ENCODE peak calls at places on chromosome X, in eight cellular contexts. I is A549, Q is IMR-90, K is stomach, M is ovary, H is right lobe of liver, F is adrenal gland, E is uterus. J is an unnamed sample.
A peak's percentile ranks its signal among the peaks of the same experiment; 100 is the strongest.

GRCh38 chrX:39022106-39022505 is 220.8 kb downstream of the MID1IP1 start:
- DNase-seq in E (no peak), F (no peak), I (no peak), M (no peak), K (no peak), Q (no peak), H (no peak), J (no peak)

GRCh38 chrX:57952320-57952678 is 42.0 kb upstream of the ZXDA start:
- DNase-seq in M (no peak), Q (no peak), H (no peak), I (no peak), E (no peak), K (no peak), F (peak; percentile 17), J (no peak)

GRCh38 chrX:43958529-43958928 is 14.7 kb downstream of the NDP start:
- DNase-seq in I (peak; percentile 85), Q (peak; percentile 83), H (no peak), F (peak; percentile 38), E (no peak), K (no peak), M (peak; percentile 39), J (no peak)

GRCh38 chrX:118240359-118240758 is 105.5 kb upstream of the WDR44 start:
- DNase-seq in K (no peak), M (no peak), E (no peak), I (no peak), H (no peak), Q (no peak), F (no peak), J (no peak)

GRCh38 chrX:31704938-31705337 is 633.1 kb upstream of the FTHL17 start:
- DNase-seq in K (no peak), I (no peak), Q (no peak), M (no peak), H (no peak), E (no peak), F (no peak), J (no peak)

GRCh38 chrX:22652596-22652995 is 347.2 kb upstream of the DDX53 start:
- DNase-seq in K (no peak), F (peak; percentile 17), I (peak; percentile 27), H (no peak), Q (peak; percentile 50), M (no peak), E (peak; percentile 19), J (no peak)

GRCh38 chrX:100895365-100896075 is 21.4 kb upstream of the NOX1 start:
- DNase-seq in I (peak; percentile 56), F (no peak), E (no peak), Q (peak; percentile 44), H (no peak), K (peak; percentile 33), M (no peak), J (peak; percentile 4)

GRCh38 chrX:638482-639131 is 8.0 kb downstream of the SHOX start:
- DNase-seq in Q (no peak), F (no peak), E (no peak), K (peak; percentile 11), H (no peak), M (no peak), I (no peak), J (no peak)

GRCh38 chrX:14718403-14718802 is 154.5 kb downstream of the FANCB start:
- DNase-seq in Q (peak; percentile 10), E (no peak), M (no peak), I (no peak), K (no peak), H (no peak), F (no peak), J (no peak)

GRCh38 chrX:69153060-69153730 is 12.1 kb downstream of the PJA1 start:
- DNase-seq in E (peak; percentile 45), Q (peak; percentile 34), F (peak; percentile 18), H (no peak), I (no peak), K (no peak), M (peak; percentile 37), J (peak; percentile 22)

GRCh38 chrX:75746891-75747639 is 38.0 kb downstream of the MAGEE2 start:
- DNase-seq in K (peak; percentile 42), I (peak; percentile 17), Q (no peak), E (peak; percentile 27), F (peak; percentile 29), M (peak; percentile 42), H (peak; percentile 44), J (no peak)

GRCh38 chrX:69133561-69134542 is 31.4 kb downstream of the PJA1 start:
- DNase-seq in H (no peak), Q (peak; percentile 69), F (no peak), E (peak; percentile 40), K (no peak), M (peak; percentile 37), I (peak; percentile 78), J (peak; percentile 11)

GRCh38 chrX:323721-324628 is 5.4 kb upstream of the GTPBP6 start:
- DNase-seq in K (peak; percentile 60), E (no peak), H (peak; percentile 65), I (peak; percentile 93), F (peak; percentile 32), Q (peak; percentile 58), M (no peak), J (no peak)

GRCh38 chrX:72306085-72306801 is 529 bp upstream of the CITED1 start:
- DNase-seq in E (no peak), H (no peak), I (peak; percentile 20), M (no peak), F (no peak), K (no peak), Q (no peak), J (no peak)

GRCh38 chrX:16123222-16123786 is at the start of gene GRPR:
- DNase-seq in E (peak; percentile 50), M (peak; percentile 30), Q (peak; percentile 92), K (peak; percentile 83), H (peak; percentile 81), F (peak; percentile 75), I (peak; percentile 81), J (peak; percentile 52)

GRCh38 chrX:110665636-110666035 is 130.0 kb downstream of the CHRDL1 start:
- DNase-seq in E (no peak), K (peak; percentile 28), I (peak; percentile 21), M (no peak), H (peak; percentile 43), F (no peak), Q (peak; percentile 5), J (no peak)

GRCh38 chrX:110418857-110419249 is 60.2 kb downstream of the RTL9 start:
- DNase-seq in H (no peak), K (no peak), I (no peak), M (no peak), Q (peak; percentile 86), E (no peak), F (no peak), J (no peak)

GRCh38 chrX:11557120-11557519 is 108.6 kb downstream of the ARHGAP6 start:
- DNase-seq in H (no peak), E (no peak), F (no peak), M (no peak), K (no peak), Q (peak; percentile 72), I (peak; percentile 2), J (no peak)

GRCh38 chrX:30302957-30303356 is 6.2 kb downstream of the NR0B1 start:
- DNase-seq in M (no peak), I (peak; percentile 76), K (peak; percentile 42), H (peak; percentile 24), Q (no peak), E (no peak), F (peak; percentile 73), J (no peak)

GRCh38 chrX:128518508-128518907 is 466.3 kb upstream of the ACTRT1 start:
- DNase-seq in E (no peak), I (peak; percentile 15), Q (peak; percentile 1), M (no peak), H (no peak), K (no peak), F (no peak), J (no peak)

GRCh38 chrX:1598021-1598875 is 6.8 kb downstream of the AKAP17A start:
- DNase-seq in I (no peak), M (no peak), F (no peak), Q (no peak), K (peak; percentile 22), E (no peak), H (no peak), J (peak; percentile 11)

GRCh38 chrX:149527705-149528104 is 13.1 kb upstream of the EOLA1 start:
- DNase-seq in Q (peak; percentile 28), H (no peak), I (peak; percentile 53), E (no peak), F (no peak), K (no peak), M (no peak), J (no peak)

GRCh38 chrX:72057331-72057730 is 74.4 kb downstream of the RTL5 start:
- DNase-seq in I (no peak), H (no peak), E (no peak), M (no peak), K (no peak), F (no peak), Q (no peak), J (no peak)

GRCh38 chrX:11632732-11633131 is 33.0 kb downstream of the ARHGAP6 start:
- DNase-seq in H (no peak), Q (no peak), I (no peak), M (no peak), K (no peak), E (no peak), F (no peak), J (no peak)

GRCh38 chrX:46710927-46711623 is 47.8 kb downstream of the SLC9A7 start:
- DNase-seq in K (no peak), I (no peak), F (no peak), E (no peak), Q (no peak), H (no peak), M (no peak), J (no peak)

GRCh38 chrX:106281383-106281782 is 113.3 kb downstream of the PWWP3B start:
- DNase-seq in Q (no peak), I (no peak), E (no peak), H (no peak), K (no peak), F (no peak), M (no peak), J (no peak)

GRCh38 chrX:70444326-70445196 is at the start of gene DLG3:
- DNase-seq in H (no peak), M (peak; percentile 40), F (no peak), I (peak; percentile 33), E (no peak), K (no peak), Q (peak; percentile 51), J (no peak)

GRCh38 chrX:104113237-104113965 is 1.1 kb downstream of the ZCCHC18 start:
- DNase-seq in F (peak; percentile 39), Q (peak; percentile 53), H (peak; percentile 38), K (peak; percentile 57), M (peak; percentile 46), I (peak; percentile 69), E (peak; percentile 47), J (no peak)
- H3K4me3 ChIP-seq in F (no peak overlapping the region), Q (peak overlapping the region; percentile 96), H (no peak overlapping the region), K (peak overlapping the region; percentile 60), M (peak overlapping the region; percentile 46), I (peak overlapping the region; percentile 60), E (peak overlapping the region; percentile 51), J (peak overlapping the region; percentile 47)

GRCh38 chrX:123732679-123733363 is at the start of gene THOC2:
- DNase-seq in K (peak; percentile 83), Q (peak; percentile 82), F (peak; percentile 79), M (peak; percentile 87), H (peak; percentile 81), E (peak; percentile 87), I (peak; percentile 91), J (peak; percentile 83)
- TF ChIP-seq POLR2A in K (no peak), Q (peak; percentile 69), F (peak; percentile 37), M (peak; percentile 42), H (peak; percentile 32), E (peak; percentile 41), I (peak; percentile 44), J (peak; percentile 55)

GRCh38 chrX:48890934-48891401 is 6.6 kb downstream of the TIMM17B start:
- DNase-seq in I (no peak), M (peak; percentile 34), F (no peak), Q (no peak), H (peak; percentile 28), E (no peak), K (no peak), J (no peak)
- H3K27ac ChIP-seq in I (peak overlapping the region; percentile 88), M (peak overlapping the region; percentile 87), F (peak overlapping the region; percentile 54), Q (no peak overlapping the region), H (peak overlapping the region; percentile 21), E (peak overlapping the region; percentile 95), K (peak overlapping the region; percentile 75), J (peak overlapping the region; percentile 78)

GRCh38 chrX:55488559-55489314 is 911 bp downstream of the USP51 start:
- DNase-seq in M (peak; percentile 74), F (peak; percentile 75), Q (peak; percentile 8), I (peak; percentile 59), H (peak; percentile 60), E (peak; percentile 73), K (peak; percentile 62), J (peak; percentile 52)
- H3K4me3 ChIP-seq in M (peak overlapping the region; percentile 61), F (peak overlapping the region; percentile 51), Q (peak overlapping the region; percentile 86), I (peak overlapping the region; percentile 71), H (peak overlapping the region; percentile 62), E (peak overlapping the region; percentile 53), K (peak overlapping the region; percentile 76), J (peak overlapping the region; percentile 60)

J was measured in tibial nerve.